ENCODE peak calls at places on chromosome X, in nine cellular contexts. One of them, this sample, is unnamed.

GRCh38 chrX:68354869-68355628 is 78.2 kb downstream of the OPHN1 start:
- DNase-seq in PC-3: peak
- DNase-seq in IMR-90: peak
- DNase-seq in HCT116: no peak
- DNase-seq in mammary epithelial cell: no peak
- DNase-seq in GM23248: peak
- DNase-seq in neural progenitor cell: no peak
- DNase-seq in colonic mucosa: no peak
- DNase-seq in H9: no peak
- DNase-seq in this sample: no peak

GRCh38 chrX:13165747-13166146 is 121.3 kb upstream of the FAM9C start:
- DNase-seq in HCT116: no peak
- DNase-seq in mammary epithelial cell: no peak
- DNase-seq in colonic mucosa: no peak
- DNase-seq in neural progenitor cell: peak
- DNase-seq in H9: no peak
- DNase-seq in GM23248: no peak
- DNase-seq in PC-3: no peak
- DNase-seq in IMR-90: no peak
- DNase-seq in this sample: no peak

GRCh38 chrX:41275661-41276609 is 58.0 kb upstream of the DDX3X start:
- DNase-seq in PC-3: peak
- DNase-seq in mammary epithelial cell: peak
- DNase-seq in GM23248: peak
- DNase-seq in H9: peak
- DNase-seq in colonic mucosa: peak
- DNase-seq in IMR-90: peak
- DNase-seq in HCT116: no peak
- DNase-seq in neural progenitor cell: peak
- DNase-seq in this sample: peak

GRCh38 chrX:123736333-123736921 is 3.6 kb upstream of the THOC2 start:
- DNase-seq in mammary epithelial cell: peak
- DNase-seq in IMR-90: peak
- DNase-seq in PC-3: no peak
- DNase-seq in colonic mucosa: no peak
- DNase-seq in neural progenitor cell: no peak
- DNase-seq in H9: no peak
- DNase-seq in GM23248: peak
- DNase-seq in HCT116: no peak
- DNase-seq in this sample: no peak

GRCh38 chrX:129726307-129727111 is 12.3 kb upstream of the XPNPEP2 start:
- DNase-seq in IMR-90: peak
- DNase-seq in H9: peak
- DNase-seq in GM23248: peak
- DNase-seq in mammary epithelial cell: peak
- DNase-seq in HCT116: peak
- DNase-seq in PC-3: peak
- DNase-seq in neural progenitor cell: peak
- DNase-seq in colonic mucosa: peak
- DNase-seq in this sample: no peak

GRCh38 chrX:129877401-129877800 is 28.6 kb upstream of the UTP14A start:
- DNase-seq in PC-3: no peak
- DNase-seq in mammary epithelial cell: no peak
- DNase-seq in IMR-90: no peak
- DNase-seq in neural progenitor cell: no peak
- DNase-seq in HCT116: no peak
- DNase-seq in colonic mucosa: no peak
- DNase-seq in H9: no peak
- DNase-seq in GM23248: no peak
- DNase-seq in this sample: no peak

GRCh38 chrX:4225086-4225485 is 511.6 kb upstream of the PRKX start:
- DNase-seq in neural progenitor cell: no peak
- DNase-seq in IMR-90: no peak
- DNase-seq in colonic mucosa: no peak
- DNase-seq in mammary epithelial cell: no peak
- DNase-seq in GM23248: no peak
- DNase-seq in PC-3: no peak
- DNase-seq in H9: no peak
- DNase-seq in HCT116: no peak
- DNase-seq in this sample: no peak

GRCh38 chrX:138463476-138463875 is 248.0 kb downstream of the FGF13 start:
- DNase-seq in GM23248: no peak
- DNase-seq in H9: no peak
- DNase-seq in PC-3: no peak
- DNase-seq in neural progenitor cell: no peak
- DNase-seq in HCT116: no peak
- DNase-seq in IMR-90: no peak
- DNase-seq in mammary epithelial cell: no peak
- DNase-seq in colonic mucosa: no peak
- DNase-seq in this sample: no peak

GRCh38 chrX:29257516-29257915 is 670.3 kb downstream of the IL1RAPL1 start:
- DNase-seq in PC-3: no peak
- DNase-seq in mammary epithelial cell: no peak
- DNase-seq in H9: no peak
- DNase-seq in HCT116: no peak
- DNase-seq in colonic mucosa: no peak
- DNase-seq in IMR-90: peak
- DNase-seq in GM23248: no peak
- DNase-seq in neural progenitor cell: no peak
- DNase-seq in this sample: no peak

GRCh38 chrX:154457491-154458115 is 478 bp upstream of the PLXNA3 start:
- DNase-seq in mammary epithelial cell: peak
- DNase-seq in colonic mucosa: peak
- DNase-seq in GM23248: peak
- DNase-seq in neural progenitor cell: peak
- DNase-seq in IMR-90: no peak
- DNase-seq in HCT116: no peak
- DNase-seq in H9: peak
- DNase-seq in PC-3: peak
- DNase-seq in this sample: peak

GRCh38 chrX:107662824-107663223 is 34.5 kb downstream of the PRPS1 start:
- DNase-seq in H9: peak
- DNase-seq in mammary epithelial cell: no peak
- DNase-seq in HCT116: no peak
- DNase-seq in colonic mucosa: no peak
- DNase-seq in neural progenitor cell: no peak
- DNase-seq in GM23248: no peak
- DNase-seq in PC-3: no peak
- DNase-seq in IMR-90: no peak
- DNase-seq in this sample: no peak

GRCh38 chrX:17024896-17025295 is 78.4 kb downstream of the REPS2 start:
- DNase-seq in H9: peak
- DNase-seq in GM23248: no peak
- DNase-seq in PC-3: no peak
- DNase-seq in HCT116: no peak
- DNase-seq in colonic mucosa: peak
- DNase-seq in IMR-90: no peak
- DNase-seq in mammary epithelial cell: no peak
- DNase-seq in neural progenitor cell: no peak
- DNase-seq in this sample: peak

DNA sequence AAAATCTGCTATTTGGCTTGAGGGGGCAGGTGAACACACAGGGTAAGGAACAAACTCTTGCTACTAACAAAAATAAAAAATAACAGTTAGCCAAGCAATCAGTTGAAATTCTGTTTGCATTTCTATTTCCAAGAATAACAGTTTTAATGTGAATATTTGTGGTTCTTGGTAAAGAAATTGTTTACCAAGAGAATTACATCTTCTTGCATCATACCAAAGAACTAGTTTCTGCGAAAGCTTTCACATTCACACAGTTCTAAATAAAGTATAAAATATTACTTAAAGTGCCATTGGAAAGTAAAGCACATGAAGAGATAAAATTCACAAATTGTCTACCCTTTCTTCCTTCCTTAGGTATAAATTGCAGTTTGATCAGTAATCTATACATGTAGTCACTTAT is 54.4 kb downstream of the KLHL4 start:
- DNase-seq in mammary epithelial cell: no peak
- DNase-seq in PC-3: no peak
- DNase-seq in colonic mucosa: no peak
- DNase-seq in GM23248: no peak
- DNase-seq in neural progenitor cell: no peak
- DNase-seq in IMR-90: no peak
- DNase-seq in HCT116: no peak
- DNase-seq in H9: no peak
- DNase-seq in this sample: no peak
- H3K9ac ChIP-seq in mammary epithelial cell: no peak
- H3K9ac ChIP-seq in PC-3: no peak
- H3K9ac ChIP-seq in colonic mucosa: no peak
- H3K9ac ChIP-seq in GM23248: no peak
- H3K9ac ChIP-seq in neural progenitor cell: no peak
- H3K9ac ChIP-seq in IMR-90: no peak
- H3K9ac ChIP-seq in HCT116: no peak
- H3K9ac ChIP-seq in H9: no peak
- H3K9ac ChIP-seq in this sample: no peak

GRCh38 chrX:43405191-43405590 is 250.9 kb upstream of the MAOA start:
- DNase-seq in mammary epithelial cell: no peak
- DNase-seq in GM23248: no peak
- DNase-seq in IMR-90: no peak
- DNase-seq in HCT116: no peak
- DNase-seq in colonic mucosa: no peak
- DNase-seq in neural progenitor cell: no peak
- DNase-seq in H9: no peak
- DNase-seq in PC-3: no peak
- DNase-seq in this sample: no peak
- H3K27ac ChIP-seq in mammary epithelial cell: no peak
- H3K27ac ChIP-seq in GM23248: no peak
- H3K27ac ChIP-seq in IMR-90: no peak
- H3K27ac ChIP-seq in HCT116: no peak
- H3K27ac ChIP-seq in colonic mucosa: no peak
- H3K27ac ChIP-seq in neural progenitor cell: no peak
- H3K27ac ChIP-seq in H9: no peak
- H3K27ac ChIP-seq in PC-3: no peak
- H3K27ac ChIP-seq in this sample: no peak

GRCh38 chrX:1591102-1591862 is at the start of gene AKAP17A:
- DNase-seq in IMR-90: peak
- DNase-seq in GM23248: peak
- DNase-seq in colonic mucosa: peak
- DNase-seq in mammary epithelial cell: peak
- DNase-seq in HCT116: peak
- DNase-seq in PC-3: peak
- DNase-seq in H9: peak
- DNase-seq in neural progenitor cell: peak
- DNase-seq in this sample: peak
- H3K9ac ChIP-seq in IMR-90: peak
- H3K9ac ChIP-seq in GM23248: peak
- H3K9ac ChIP-seq in colonic mucosa: peak
- H3K9ac ChIP-seq in mammary epithelial cell: peak
- H3K9ac ChIP-seq in HCT116: peak
- H3K9ac ChIP-seq in PC-3: peak
- H3K9ac ChIP-seq in H9: peak
- H3K9ac ChIP-seq in neural progenitor cell: peak
- H3K9ac ChIP-seq in this sample: peak

DNA sequence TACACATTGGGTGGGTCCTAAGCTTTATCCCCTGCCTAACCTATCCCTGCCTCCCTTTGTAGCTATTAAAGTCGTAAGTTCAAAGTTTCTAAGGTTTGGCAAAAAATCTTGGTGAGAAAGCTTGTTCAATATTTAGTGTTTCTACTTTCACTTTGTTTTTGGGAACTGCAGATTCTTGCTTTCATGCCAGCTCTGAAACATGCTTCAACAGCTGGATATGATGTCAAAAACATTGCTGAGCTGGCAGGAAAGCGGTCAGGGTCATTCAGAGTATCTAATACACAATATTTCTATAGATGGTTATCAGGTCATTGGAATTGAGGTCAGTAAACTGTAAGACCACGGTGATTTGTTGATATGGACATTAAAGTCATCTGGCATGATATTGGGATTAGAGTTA is 19.7 kb downstream of the CENPI start:
- DNase-seq in PC-3: no peak
- DNase-seq in HCT116: no peak
- DNase-seq in colonic mucosa: no peak
- DNase-seq in IMR-90: peak
- DNase-seq in neural progenitor cell: no peak
- DNase-seq in GM23248: peak
- DNase-seq in H9: no peak
- DNase-seq in mammary epithelial cell: no peak
- DNase-seq in this sample: no peak
- H3K27ac ChIP-seq in PC-3: no peak
- H3K27ac ChIP-seq in HCT116: no peak
- H3K27ac ChIP-seq in colonic mucosa: no peak
- H3K27ac ChIP-seq in IMR-90: peak
- H3K27ac ChIP-seq in neural progenitor cell: no peak
- H3K27ac ChIP-seq in GM23248: no peak
- H3K27ac ChIP-seq in H9: no peak
- H3K27ac ChIP-seq in mammary epithelial cell: no peak
- H3K27ac ChIP-seq in this sample: no peak

DNA sequence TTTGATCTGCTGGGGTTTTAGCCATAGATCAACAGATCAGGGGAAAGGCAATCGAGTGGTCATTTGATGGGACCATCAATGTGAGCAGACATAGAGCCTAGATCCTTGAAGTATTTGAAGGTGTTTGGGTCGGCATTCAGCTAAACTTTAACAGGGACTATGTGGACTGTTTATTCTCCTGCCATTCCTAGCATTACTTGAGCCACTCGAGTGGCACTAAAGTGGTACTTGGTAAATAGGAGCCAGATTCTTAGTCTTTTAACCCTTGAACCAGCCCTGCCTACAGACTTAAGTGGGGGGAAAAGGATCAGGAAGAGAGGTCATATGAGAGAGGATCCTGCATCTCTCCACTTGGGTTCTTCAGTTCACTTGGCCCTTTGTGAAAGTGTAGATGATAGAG is 3.8 kb downstream of the MSN start:
- DNase-seq in neural progenitor cell: no peak
- DNase-seq in HCT116: no peak
- DNase-seq in mammary epithelial cell: no peak
- DNase-seq in GM23248: no peak
- DNase-seq in PC-3: no peak
- DNase-seq in IMR-90: no peak
- DNase-seq in H9: no peak
- DNase-seq in colonic mucosa: no peak
- DNase-seq in this sample: no peak
- H3K9ac ChIP-seq in neural progenitor cell: no peak
- H3K9ac ChIP-seq in HCT116: no peak
- H3K9ac ChIP-seq in mammary epithelial cell: peak
- H3K9ac ChIP-seq in GM23248: peak
- H3K9ac ChIP-seq in PC-3: no peak
- H3K9ac ChIP-seq in IMR-90: no peak
- H3K9ac ChIP-seq in H9: no peak
- H3K9ac ChIP-seq in colonic mucosa: no peak
- H3K9ac ChIP-seq in this sample: peak

GRCh38 chrX:47366051-47366722 is 4.2 kb upstream of the ZNF157 start:
- DNase-seq in HCT116: no peak
- DNase-seq in mammary epithelial cell: peak
- DNase-seq in colonic mucosa: peak
- DNase-seq in PC-3: peak
- DNase-seq in GM23248: peak
- DNase-seq in H9: peak
- DNase-seq in neural progenitor cell: peak
- DNase-seq in IMR-90: peak
- DNase-seq in this sample: peak
- H3K27ac ChIP-seq in HCT116: no peak
- H3K27ac ChIP-seq in mammary epithelial cell: peak
- H3K27ac ChIP-seq in colonic mucosa: no peak
- H3K27ac ChIP-seq in PC-3: no peak
- H3K27ac ChIP-seq in GM23248: no peak
- H3K27ac ChIP-seq in H9: no peak
- H3K27ac ChIP-seq in neural progenitor cell: peak
- H3K27ac ChIP-seq in IMR-90: no peak
- H3K27ac ChIP-seq in this sample: peak